ENCODE peak calls at places on chromosomes 11 and 22, in ten cellular contexts. One of them, this sample, is unnamed.

GRCh38 chr11:131977854-131978253 is 607.4 kb downstream of the NTM start:
- DNase-seq in lower leg skin: no peak
- DNase-seq in NCI-H460: no peak
- DNase-seq in Right ventricle myocardium superior: no peak
- DNase-seq in stimulated activated CD4-positive, alpha-beta T cell treated with anti-CD3 and anti-CD28 coated beads, Interleukin-12 subunit alpha, Interleukin-12 subunit beta, amount 100 ng/mL, for 4 hours: no peak
- DNase-seq in fibroblast of mammary gland: peak; percentile 19
- DNase-seq in brain microvascular endothelial cell: peak; percentile 73
- DNase-seq in left ventricle myocardium superior: no peak
- DNase-seq in endothelial cell: no peak
- DNase-seq in psoas muscle: no peak
- DNase-seq in this sample: no peak

GRCh38 chr11:33559567-33559966 is 141.1 kb downstream of the C11orf91 start:
- DNase-seq in endothelial cell: no peak
- DNase-seq in brain microvascular endothelial cell: no peak
- DNase-seq in Right ventricle myocardium superior: no peak
- DNase-seq in stimulated activated CD4-positive, alpha-beta T cell treated with anti-CD3 and anti-CD28 coated beads, Interleukin-12 subunit alpha, Interleukin-12 subunit beta, amount 100 ng/mL, for 4 hours: no peak
- DNase-seq in psoas muscle: no peak
- DNase-seq in NCI-H460: no peak
- DNase-seq in left ventricle myocardium superior: no peak
- DNase-seq in lower leg skin: no peak
- DNase-seq in fibroblast of mammary gland: no peak
- DNase-seq in this sample: no peak

GRCh38 chr22:31583861-31584485 is 78.0 kb downstream of the PISD start:
- DNase-seq in left ventricle myocardium superior: no peak
- DNase-seq in lower leg skin: no peak
- DNase-seq in NCI-H460: peak; percentile 49
- DNase-seq in Right ventricle myocardium superior: no peak
- DNase-seq in brain microvascular endothelial cell: peak; percentile 53
- DNase-seq in endothelial cell: no peak
- DNase-seq in fibroblast of mammary gland: peak; percentile 43
- DNase-seq in psoas muscle: no peak
- DNase-seq in stimulated activated CD4-positive, alpha-beta T cell treated with anti-CD3 and anti-CD28 coated beads, Interleukin-12 subunit alpha, Interleukin-12 subunit beta, amount 100 ng/mL, for 4 hours: no peak
- DNase-seq in this sample: no peak

GRCh38 chr22:49349841-49350381 is 477.8 kb downstream of the BRD1 start:
- DNase-seq in NCI-H460: no peak
- DNase-seq in endothelial cell: no peak
- DNase-seq in stimulated activated CD4-positive, alpha-beta T cell treated with anti-CD3 and anti-CD28 coated beads, Interleukin-12 subunit alpha, Interleukin-12 subunit beta, amount 100 ng/mL, for 4 hours: no peak
- DNase-seq in brain microvascular endothelial cell: no peak
- DNase-seq in psoas muscle: peak; percentile 38
- DNase-seq in lower leg skin: no peak
- DNase-seq in fibroblast of mammary gland: no peak
- DNase-seq in Right ventricle myocardium superior: no peak
- DNase-seq in left ventricle myocardium superior: no peak
- DNase-seq in this sample: no peak

GRCh38 chr22:19598054-19598855 is 74.0 kb upstream of the CLDN5 start:
- DNase-seq in left ventricle myocardium superior: no peak
- DNase-seq in NCI-H460: no peak
- DNase-seq in stimulated activated CD4-positive, alpha-beta T cell treated with anti-CD3 and anti-CD28 coated beads, Interleukin-12 subunit alpha, Interleukin-12 subunit beta, amount 100 ng/mL, for 4 hours: no peak
- DNase-seq in lower leg skin: no peak
- DNase-seq in fibroblast of mammary gland: no peak
- DNase-seq in brain microvascular endothelial cell: no peak
- DNase-seq in psoas muscle: no peak
- DNase-seq in Right ventricle myocardium superior: no peak
- DNase-seq in endothelial cell: no peak
- DNase-seq in this sample: no peak

GRCh38 chr22:47276219-47276843 is 513.9 kb downstream of the TBC1D22A start:
- DNase-seq in endothelial cell: no peak
- DNase-seq in NCI-H460: no peak
- DNase-seq in lower leg skin: no peak
- DNase-seq in fibroblast of mammary gland: no peak
- DNase-seq in left ventricle myocardium superior: no peak
- DNase-seq in psoas muscle: no peak
- DNase-seq in Right ventricle myocardium superior: no peak
- DNase-seq in brain microvascular endothelial cell: no peak
- DNase-seq in stimulated activated CD4-positive, alpha-beta T cell treated with anti-CD3 and anti-CD28 coated beads, Interleukin-12 subunit alpha, Interleukin-12 subunit beta, amount 100 ng/mL, for 4 hours: no peak
- DNase-seq in this sample: no peak

GRCh38 chr11:8257003-8257664 is 6.5 kb downstream of the LMO1 start:
- DNase-seq in stimulated activated CD4-positive, alpha-beta T cell treated with anti-CD3 and anti-CD28 coated beads, Interleukin-12 subunit alpha, Interleukin-12 subunit beta, amount 100 ng/mL, for 4 hours: no peak
- DNase-seq in left ventricle myocardium superior: peak; percentile 5
- DNase-seq in lower leg skin: no peak
- DNase-seq in NCI-H460: no peak
- DNase-seq in psoas muscle: no peak
- DNase-seq in brain microvascular endothelial cell: no peak
- DNase-seq in fibroblast of mammary gland: no peak
- DNase-seq in endothelial cell: no peak
- DNase-seq in Right ventricle myocardium superior: no peak
- DNase-seq in this sample: no peak

GRCh38 chr11:88704505-88704904 is 361.3 kb downstream of the GRM5 start:
- DNase-seq in psoas muscle: no peak
- DNase-seq in endothelial cell: no peak
- DNase-seq in fibroblast of mammary gland: peak; percentile 16
- DNase-seq in stimulated activated CD4-positive, alpha-beta T cell treated with anti-CD3 and anti-CD28 coated beads, Interleukin-12 subunit alpha, Interleukin-12 subunit beta, amount 100 ng/mL, for 4 hours: no peak
- DNase-seq in brain microvascular endothelial cell: peak; percentile 0
- DNase-seq in lower leg skin: no peak
- DNase-seq in Right ventricle myocardium superior: no peak
- DNase-seq in NCI-H460: no peak
- DNase-seq in left ventricle myocardium superior: no peak
- DNase-seq in this sample: no peak

GRCh38 chr11:706957-707816 is 1.2 kb downstream of the EPS8L2 start:
- DNase-seq in lower leg skin: no peak
- DNase-seq in left ventricle myocardium superior: peak; percentile 26
- DNase-seq in psoas muscle: no peak
- DNase-seq in stimulated activated CD4-positive, alpha-beta T cell treated with anti-CD3 and anti-CD28 coated beads, Interleukin-12 subunit alpha, Interleukin-12 subunit beta, amount 100 ng/mL, for 4 hours: no peak
- DNase-seq in endothelial cell: no peak
- DNase-seq in Right ventricle myocardium superior: no peak
- DNase-seq in fibroblast of mammary gland: no peak
- DNase-seq in NCI-H460: no peak
- DNase-seq in brain microvascular endothelial cell: no peak
- DNase-seq in this sample: peak; percentile 68